ENCODE peak calls at places on chromosomes 1 and 21, in eight cellular contexts. O is T-helper 2 cell; M is SHP77; W is glomerular endothelial cell; L is IMR-90; R is lower lobe of right lung; C is GM03348; A is activated CD8-positive, alpha-beta memory T cell treated with anti-CD3 and anti-CD28 coated beads for 1 hour. H is an unnamed sample.

GRCh38 chr1:27491748-27492700 is 2.1 kb upstream of the WASF2 start:
- DNase-seq in L (no peak), O (no peak), R (peak; percentile 45), C (peak; percentile 57), W (no peak), A (no peak), M (no peak), H (no peak)

GRCh38 chr1:210246447-210246846 is 13.9 kb downstream of the SERTAD4 start:
- DNase-seq in R (no peak), W (no peak), C (no peak), O (no peak), M (no peak), L (peak; percentile 36), A (no peak), H (no peak)

GRCh38 chr1:10814312-10814711 is 17.9 kb upstream of the CASZ1 start:
- DNase-seq in R (no peak), W (no peak), L (no peak), M (no peak), O (no peak), C (no peak), A (no peak), H (peak; percentile 41)

GRCh38 chr1:20142001-20142710 is 3.0 kb downstream of the PLA2G2F start:
- DNase-seq in W (no peak), L (no peak), C (peak; percentile 3), M (no peak), A (no peak), R (peak; percentile 38), O (no peak), H (peak; percentile 42)

GRCh38 chr1:226569879-226570547 is 21.4 kb downstream of the STUM start:
- DNase-seq in L (no peak), W (no peak), C (no peak), R (no peak), A (no peak), O (no peak), M (peak; percentile 23), H (peak; percentile 40)

GRCh38 chr1:27656157-27656893 is 15.7 kb downstream of the IFI6 start:
- DNase-seq in R (peak; percentile 75), L (peak; percentile 77), C (peak; percentile 82), O (no peak), W (no peak), M (peak; percentile 9), A (no peak), H (peak; percentile 78)

GRCh38 chr21:34698270-34699015 is 29.6 kb downstream of the CLIC6 start:
- DNase-seq in W (no peak), C (no peak), O (no peak), L (no peak), A (no peak), R (no peak), M (no peak), H (no peak)

GRCh38 chr1:231415018-231415583 is 7.0 kb downstream of the EGLN1 start:
- DNase-seq in A (no peak), R (no peak), M (no peak), C (no peak), L (no peak), W (no peak), O (no peak), H (no peak)

GRCh38 chr1:21665711-21666571 is 3.2 kb downstream of the RAP1GAP start:
- DNase-seq in W (no peak), O (no peak), A (no peak), C (peak; percentile 53), M (no peak), L (peak; percentile 7), R (no peak), H (peak; percentile 73)

GRCh38 chr1:224067621-224068457 is 46.1 kb upstream of the FBXO28 start:
- DNase-seq in O (no peak), L (peak; percentile 70), R (no peak), C (peak; percentile 52), W (no peak), A (no peak), M (no peak), H (no peak)

GRCh38 chr1:201649776-201650607 is 111.1 kb downstream of the NAV1 start:
- DNase-seq in O (no peak), W (no peak), C (peak; percentile 90), L (peak; percentile 70), A (no peak), M (peak; percentile 73), R (peak; percentile 83), H (peak; percentile 88)

GRCh38 chr1:198528376-198528775 is 12.1 kb downstream of the ATP6V1G3 start:
- DNase-seq in L (peak; percentile 54), R (no peak), M (no peak), O (no peak), C (peak; percentile 29), W (peak; percentile 29), A (no peak), H (no peak)

GRCh38 chr1:150875197-150876110 is 945 bp downstream of the ARNT start:
- DNase-seq in C (peak; percentile 12), L (no peak), W (no peak), O (no peak), A (no peak), R (no peak), M (peak; percentile 50), H (no peak)

GRCh38 chr1:163035791-163036249 is 33.3 kb upstream of the RGS4 start:
- DNase-seq in M (no peak), R (no peak), O (no peak), C (peak; percentile 67), A (no peak), W (peak; percentile 44), L (peak; percentile 96), H (no peak)

GRCh38 chr1:7500381-7501258 is 270.5 kb upstream of the VAMP3 start:
- DNase-seq in C (no peak), O (no peak), W (no peak), M (no peak), R (no peak), A (no peak), L (no peak), H (no peak)

GRCh38 chr1:206628916-206629315 is 6.4 kb upstream of the DYRK3 start:
- DNase-seq in L (no peak), M (no peak), A (no peak), W (no peak), R (no peak), C (no peak), O (no peak), H (no peak)

GRCh38 chr1:229841230-229841629 is 215.2 kb downstream of the URB2 start:
- DNase-seq in M (no peak), W (no peak), C (no peak), L (no peak), R (no peak), A (no peak), O (no peak), H (no peak)

GRCh38 chr1:210201671-210202070 is 30.9 kb upstream of the SERTAD4 start:
- DNase-seq in L (peak; percentile 27), M (no peak), C (peak; percentile 10), O (no peak), W (no peak), A (no peak), R (no peak), H (no peak)

GRCh38 chr1:36253463-36253862 is 29.2 kb downstream of the THRAP3 start:
- DNase-seq in L (peak; percentile 50), W (no peak), M (no peak), C (no peak), O (no peak), A (no peak), R (no peak), H (no peak)

GRCh38 chr1:218259800-218260199 is 25.3 kb upstream of the RRP15 start:
- DNase-seq in L (no peak), C (no peak), W (no peak), O (no peak), A (no peak), R (no peak), M (peak; percentile 46), H (no peak)